ENCODE peak calls at places on chromosomes 5 and 9, in nine cellular contexts. W is cardiac muscle cell, C is AG10803, O is AG04450, N is HFF-Myc, M is adrenal gland, P is heart left ventricle, R is B cell, H is progenitor cell of endocrine pancreas. V is an unnamed sample.

GRCh38 chr5:17802256-17802655 is 168.0 kb downstream of the TAF11L14 start:
- DNase-seq in W (no peak), C (no peak), O (no peak), N (no peak), M (no peak), P (no peak), R (no peak), H (no peak), V (no peak)

GRCh38 chr5:79255786-79256557 is 20.0 kb downstream of the JMY start:
- DNase-seq in W (peak), C (peak), O (no peak), N (peak), M (peak), P (no peak), R (no peak), H (peak), V (peak)

GRCh38 chr9:116589392-116590354 is 97.4 kb upstream of the TRIM32 start:
- DNase-seq in W (no peak), C (peak), O (no peak), N (peak), M (no peak), P (no peak), R (no peak), H (no peak), V (peak)

GRCh38 chr9:76049341-76049740 is 158.9 kb downstream of the PCSK5 start:
- DNase-seq in W (peak), C (no peak), O (no peak), N (no peak), M (no peak), P (no peak), R (no peak), H (no peak), V (no peak)

GRCh38 chr5:137606401-137606800 is 107.3 kb upstream of the SPOCK1 start:
- DNase-seq in W (no peak), C (peak), O (no peak), N (no peak), M (no peak), P (no peak), R (no peak), H (no peak), V (no peak)

GRCh38 chr5:21646469-21646868 is 1206.7 kb downstream of the CDH12 start:
- DNase-seq in W (no peak), C (no peak), O (no peak), N (no peak), M (no peak), P (no peak), R (no peak), H (no peak), V (no peak)

GRCh38 chr5:42583322-42583721 is 160.1 kb downstream of the GHR start:
- DNase-seq in W (peak), C (peak), O (no peak), N (peak), M (peak), P (peak), R (peak), H (no peak), V (peak)

GRCh38 chr5:1293997-1294838 is 650 bp downstream of the TERT start:
- DNase-seq in W (peak), C (no peak), O (no peak), N (no peak), M (no peak), P (no peak), R (no peak), H (no peak), V (peak)

GRCh38 chr9:96494215-96494800 is 44.3 kb downstream of the HABP4 start:
- DNase-seq in W (no peak), C (peak), O (no peak), N (no peak), M (no peak), P (no peak), R (no peak), H (no peak), V (no peak)

GRCh38 chr5:123097483-123097870 is 8.4 kb downstream of the PRDM6 start:
- DNase-seq in W (no peak), C (no peak), O (no peak), N (no peak), M (no peak), P (no peak), R (no peak), H (no peak), V (no peak)

GRCh38 chr9:1353291-1353690 is 303.1 kb downstream of the DMRT2 start:
- DNase-seq in W (no peak), C (no peak), O (no peak), N (no peak), M (no peak), P (no peak), R (no peak), H (no peak), V (no peak)

GRCh38 chr5:158273035-158273434 is 414.1 kb upstream of the CLINT1 start:
- DNase-seq in W (no peak), C (no peak), O (no peak), N (no peak), M (no peak), P (no peak), R (no peak), H (no peak), V (no peak)

GRCh38 chr5:963673-964531 is 44.7 kb upstream of the NKD2 start:
- DNase-seq in W (no peak), C (peak), O (peak), N (peak), M (peak), P (peak), R (peak), H (no peak), V (peak)

GRCh38 chr9:95771556-95772280 is 103.8 kb upstream of the ERCC6L2 start:
- DNase-seq in W (peak), C (peak), O (no peak), N (no peak), M (no peak), P (no peak), R (no peak), H (no peak), V (no peak)

GRCh38 chr5:87756951-87757350 is 344.2 kb upstream of the CCNH start:
- DNase-seq in W (no peak), C (no peak), O (no peak), N (no peak), M (no peak), P (no peak), R (no peak), H (no peak), V (no peak)

GRCh38 chr9:130607640-130608420 is 28.5 kb downstream of the FUBP3 start:
- DNase-seq in W (no peak), C (peak), O (no peak), N (peak), M (peak), P (no peak), R (no peak), H (no peak), V (no peak)

GRCh38 chr9:7976167-7976755 is 176.7 kb upstream of the DMAC1 start:
- DNase-seq in W (no peak), C (no peak), O (no peak), N (no peak), M (no peak), P (no peak), R (peak), H (no peak), V (peak)

GRCh38 chr5:176915906-176916305 is 16.8 kb upstream of the HK3 start:
- DNase-seq in W (no peak), C (no peak), O (no peak), N (no peak), M (no peak), P (no peak), R (no peak), H (no peak), V (no peak)

GRCh38 chr9:111926421-111926875 is 29.8 kb downstream of the UGCG start:
- DNase-seq in W (no peak), C (peak), O (no peak), N (peak), M (peak), P (no peak), R (peak), H (no peak), V (peak)

GRCh38 chr5:172559004-172559932 is 81.8 kb upstream of the NEURL1B start:
- DNase-seq in W (no peak), C (peak), O (peak), N (peak), M (peak), P (peak), R (no peak), H (no peak), V (no peak)

GRCh38 chr5:106380736-106381135 is 1290.0 kb downstream of the EFNA5 start:
- DNase-seq in W (no peak), C (peak), O (peak), N (peak), M (no peak), P (no peak), R (no peak), H (no peak), V (no peak)

GRCh38 chr9:84054341-84055010 is 73.9 kb downstream of the RMI1 start:
- DNase-seq in W (no peak), C (no peak), O (no peak), N (no peak), M (peak), P (no peak), R (no peak), H (no peak), V (no peak)

GRCh38 chr9:129570450-129571297 is 50.2 kb downstream of the C9orf50 start:
- DNase-seq in W (no peak), C (peak), O (peak), N (no peak), M (peak), P (peak), R (no peak), H (no peak), V (peak)

GRCh38 chr5:60517094-60517694 is 182.8 kb downstream of the DEPDC1B start:
- DNase-seq in W (no peak), C (no peak), O (no peak), N (no peak), M (no peak), P (no peak), R (no peak), H (no peak), V (no peak)
- TF ChIP-seq CTCF in W (no peak), C (no peak), O (no peak), N (no peak), M (no peak), P (no peak), R (no peak), H (no peak), V (no peak)

GRCh38 chr9:114034663-114035062 is 43.4 kb downstream of the AMBP start:
- DNase-seq in W (no peak), C (no peak), O (no peak), N (no peak), M (no peak), P (no peak), R (no peak), H (no peak), V (no peak)

GRCh38 chr9:114035221-114035844 is 42.8 kb downstream of the AMBP start:
- DNase-seq in W (no peak), C (no peak), O (no peak), N (no peak), M (peak), P (no peak), R (no peak), H (no peak), V (no peak)

GRCh38 chr9:114031948-114032688 is 46.0 kb downstream of the AMBP start:
- DNase-seq in W (no peak), C (no peak), O (no peak), N (no peak), M (no peak), P (no peak), R (no peak), H (no peak), V (no peak)

GRCh38 chr9:114034176-114034575 is 43.9 kb downstream of the AMBP start:
- DNase-seq in W (no peak), C (no peak), O (no peak), N (no peak), M (no peak), P (no peak), R (no peak), H (no peak), V (no peak)

GRCh38 chr9:114033397-114034103 is 44.5 kb downstream of the AMBP start:
- DNase-seq in W (peak), C (no peak), O (no peak), N (no peak), M (no peak), P (peak), R (peak), H (no peak), V (peak)
- TF ChIP-seq CTCF in W (peak), C (peak), O (peak), N (peak), M (peak), P (peak), R (no peak), H (peak), V (peak)

GRCh38 chr5:9339206-9339818 is 206.6 kb downstream of the SEMA5A start:
- DNase-seq in W (no peak), C (no peak), O (no peak), N (peak), M (no peak), P (no peak), R (no peak), H (no peak), V (peak)
- TF ChIP-seq CTCF in W (peak), C (peak), O (peak), N (peak), M (no peak), P (no peak), R (peak), H (peak), V (peak)

DNA sequence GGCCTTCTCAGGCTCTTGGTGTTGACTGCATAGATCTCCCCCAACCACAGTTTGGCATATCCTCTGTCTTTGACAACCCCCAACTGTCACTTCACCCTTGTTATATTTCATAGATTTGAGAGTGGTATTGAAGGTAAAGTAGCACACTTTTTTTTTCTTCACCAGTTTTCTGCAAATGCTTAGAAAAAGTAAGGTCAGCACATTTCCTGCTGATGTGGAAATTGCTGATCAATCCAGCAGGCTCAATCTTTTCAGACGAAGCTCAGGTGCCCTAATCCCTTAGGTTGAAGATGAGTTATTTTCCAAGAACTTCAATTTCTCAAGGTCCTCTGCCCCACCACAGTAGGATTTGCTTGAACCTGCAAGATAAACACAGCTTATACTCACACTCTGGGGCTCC is 38.5 kb upstream of the ANKRD31 start:
- DNase-seq in W (no peak), C (no peak), O (no peak), N (no peak), M (no peak), P (no peak), R (no peak), H (no peak), V (no peak)
- TF ChIP-seq CTCF in W (no peak), C (no peak), O (no peak), N (no peak), M (no peak), P (no peak), R (no peak), H (no peak), V (no peak)

GRCh38 chr5:144487207-144487606 is 316.5 kb downstream of the KCTD16 start:
- DNase-seq in W (no peak), C (no peak), O (no peak), N (no peak), M (no peak), P (no peak), R (peak), H (no peak), V (no peak)
- TF ChIP-seq CTCF in W (no peak), C (no peak), O (peak), N (no peak), M (no peak), P (no peak), R (no peak), H (peak), V (no peak)

GRCh38 chr9:137278913-137279711 is 1.6 kb downstream of the TOR4A start:
- DNase-seq in W (no peak), C (no peak), O (no peak), N (no peak), M (no peak), P (no peak), R (no peak), H (no peak), V (no peak)

GRCh38 chr9:137275937-137276756 is 1.4 kb upstream of the TOR4A start:
- DNase-seq in W (no peak), C (no peak), O (no peak), N (no peak), M (no peak), P (no peak), R (no peak), H (no peak), V (no peak)

GRCh38 chr9:137276757-137277328 is 683 bp upstream of the TOR4A start:
- DNase-seq in W (peak), C (peak), O (no peak), N (peak), M (peak), P (peak), R (no peak), H (no peak), V (no peak)

GRCh38 chr9:137278061-137278912 is 761 bp downstream of the TOR4A start:
- DNase-seq in W (no peak), C (no peak), O (no peak), N (no peak), M (no peak), P (peak), R (peak), H (no peak), V (no peak)

GRCh38 chr9:137277329-137278041 is at the start of gene TOR4A:
- DNase-seq in W (peak), C (peak), O (peak), N (peak), M (peak), P (peak), R (peak), H (no peak), V (peak)
- TF ChIP-seq CTCF in W (peak), C (no peak), O (peak), N (peak), M (no peak), P (no peak), R (no peak), H (peak), V (no peak)

GRCh38 chr5:163460562-163461176 is at the start of gene HMMR:
- DNase-seq in W (peak), C (no peak), O (no peak), N (no peak), M (no peak), P (no peak), R (no peak), H (peak), V (no peak)

GRCh38 chr5:163459465-163459887 is 426 bp downstream of the NUDCD2 start:
- DNase-seq in W (no peak), C (no peak), O (no peak), N (no peak), M (no peak), P (no peak), R (no peak), H (no peak), V (no peak)

GRCh38 chr5:163463063-163463435 is 2.6 kb downstream of the HMMR start:
- DNase-seq in W (no peak), C (peak), O (no peak), N (no peak), M (no peak), P (no peak), R (no peak), H (no peak), V (no peak)

GRCh38 chr5:163458778-163459405 is 1.0 kb downstream of the NUDCD2 start:
- DNase-seq in W (no peak), C (no peak), O (no peak), N (no peak), M (no peak), P (no peak), R (peak), H (no peak), V (no peak)

GRCh38 chr5:163459888-163460561 is at the start of gene NUDCD2:
- DNase-seq in W (peak), C (peak), O (peak), N (peak), M (peak), P (peak), R (peak), H (peak), V (peak)
- TF ChIP-seq CTCF in W (peak), C (peak), O (peak), N (no peak), M (no peak), P (peak), R (peak), H (peak), V (peak)

GRCh38 chr5:163730206-163730782 is 224.9 kb downstream of the MAT2B start:
- DNase-seq in W (peak), C (no peak), O (no peak), N (no peak), M (no peak), P (no peak), R (peak), H (no peak), V (no peak)

GRCh38 chr5:163724305-163724704 is 218.9 kb downstream of the MAT2B start:
- DNase-seq in W (no peak), C (no peak), O (no peak), N (no peak), M (no peak), P (no peak), R (peak), H (no peak), V (no peak)

GRCh38 chr5:163731256-163731655 is 225.8 kb downstream of the MAT2B start:
- DNase-seq in W (no peak), C (no peak), O (no peak), N (no peak), M (no peak), P (no peak), R (no peak), H (no peak), V (no peak)

DNA sequence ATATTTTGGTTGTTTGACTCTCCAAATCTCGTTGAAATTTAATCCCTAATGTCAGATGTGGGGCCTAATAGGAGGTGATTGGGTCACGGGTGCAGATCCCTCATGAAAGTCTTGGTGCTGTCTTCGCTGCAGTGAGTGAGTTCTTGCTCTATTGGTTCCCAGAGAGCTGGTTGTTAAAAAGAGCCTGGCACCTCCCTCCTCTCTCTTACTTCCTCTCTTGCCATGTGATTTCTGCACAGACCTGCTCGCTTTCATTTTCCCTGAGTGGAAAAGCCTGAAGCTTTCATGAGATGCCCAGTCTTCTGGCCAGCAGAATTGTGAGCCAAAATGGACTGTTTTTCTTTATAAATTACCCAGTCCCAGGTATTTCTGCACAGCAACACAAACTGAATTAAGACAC is 221.6 kb downstream of the MAT2B start:
- DNase-seq in W (no peak), C (no peak), O (no peak), N (no peak), M (no peak), P (no peak), R (peak), H (no peak), V (no peak)
- TF ChIP-seq CTCF in W (no peak), C (no peak), O (no peak), N (no peak), M (no peak), P (no peak), R (no peak), H (no peak), V (no peak)

V was measured in activated CD8-positive, alpha-beta T cell treated with anti-CD3 and anti-CD28 coated beads for 36 hours.